ENCODE peak calls at places on chromosomes 12 and 14, in nine cellular contexts. One of them, this sample, is unnamed.

GRCh38 chr14:24377660-24378059 is 9.7 kb downstream of the NFATC4 start:
- DNase-seq in A549: no peak
- DNase-seq in upper lobe of left lung: no peak
- DNase-seq in K562: peak
- DNase-seq in uterus: no peak
- DNase-seq in ovary: no peak
- DNase-seq in IMR-90: no peak
- DNase-seq in stomach: peak
- DNase-seq in HCT116: no peak
- DNase-seq in this sample: no peak

GRCh38 chr12:102896067-102896466 is 21.0 kb downstream of the PAH start:
- DNase-seq in upper lobe of left lung: no peak
- DNase-seq in A549: no peak
- DNase-seq in HCT116: no peak
- DNase-seq in stomach: no peak
- DNase-seq in K562: peak
- DNase-seq in ovary: no peak
- DNase-seq in uterus: no peak
- DNase-seq in IMR-90: no peak
- DNase-seq in this sample: no peak

GRCh38 chr14:73236157-73236556 is 1.1 kb upstream of the PAPLN start:
- DNase-seq in HCT116: no peak
- DNase-seq in A549: no peak
- DNase-seq in ovary: no peak
- DNase-seq in K562: no peak
- DNase-seq in stomach: no peak
- DNase-seq in IMR-90: no peak
- DNase-seq in upper lobe of left lung: no peak
- DNase-seq in uterus: no peak
- DNase-seq in this sample: no peak

GRCh38 chr12:9869307-9870161 is at the start of gene CLEC2B:
- DNase-seq in stomach: no peak
- DNase-seq in K562: no peak
- DNase-seq in HCT116: no peak
- DNase-seq in ovary: peak
- DNase-seq in uterus: no peak
- DNase-seq in A549: peak
- DNase-seq in IMR-90: peak
- DNase-seq in upper lobe of left lung: no peak
- DNase-seq in this sample: peak

GRCh38 chr14:102071283-102071998 is 15.4 kb downstream of the HSP90AA1 start:
- DNase-seq in ovary: no peak
- DNase-seq in K562: no peak
- DNase-seq in A549: no peak
- DNase-seq in uterus: no peak
- DNase-seq in stomach: no peak
- DNase-seq in IMR-90: peak
- DNase-seq in upper lobe of left lung: no peak
- DNase-seq in HCT116: peak
- DNase-seq in this sample: no peak

GRCh38 chr12:47576256-47576655 is 129.6 kb downstream of the RPAP3 start:
- DNase-seq in upper lobe of left lung: no peak
- DNase-seq in stomach: no peak
- DNase-seq in ovary: no peak
- DNase-seq in IMR-90: no peak
- DNase-seq in HCT116: no peak
- DNase-seq in uterus: no peak
- DNase-seq in A549: no peak
- DNase-seq in K562: no peak
- DNase-seq in this sample: no peak

GRCh38 chr14:85576161-85576560 is 46.2 kb downstream of the FLRT2 start:
- DNase-seq in ovary: no peak
- DNase-seq in upper lobe of left lung: no peak
- DNase-seq in uterus: no peak
- DNase-seq in A549: no peak
- DNase-seq in IMR-90: peak
- DNase-seq in HCT116: no peak
- DNase-seq in K562: no peak
- DNase-seq in stomach: no peak
- DNase-seq in this sample: no peak

GRCh38 chr14:56046999-56047398 is 71.2 kb upstream of the PELI2 start:
- DNase-seq in HCT116: no peak
- DNase-seq in stomach: no peak
- DNase-seq in uterus: no peak
- DNase-seq in A549: no peak
- DNase-seq in ovary: no peak
- DNase-seq in upper lobe of left lung: no peak
- DNase-seq in IMR-90: no peak
- DNase-seq in K562: no peak
- DNase-seq in this sample: no peak

GRCh38 chr14:92121670-92122350 is at the start of the genes CPSF2 and NDUFB1:
- DNase-seq in uterus: peak
- DNase-seq in ovary: peak
- DNase-seq in K562: peak
- DNase-seq in IMR-90: peak
- DNase-seq in A549: peak
- DNase-seq in upper lobe of left lung: peak
- DNase-seq in HCT116: peak
- DNase-seq in stomach: peak
- DNase-seq in this sample: peak
- TF ChIP-seq POLR2A in uterus: peak
- TF ChIP-seq POLR2A in ovary: peak
- TF ChIP-seq POLR2A in K562: peak
- TF ChIP-seq POLR2A in IMR-90: peak
- TF ChIP-seq POLR2A in A549: peak
- TF ChIP-seq POLR2A in upper lobe of left lung: peak
- TF ChIP-seq POLR2A in HCT116: peak
- TF ChIP-seq POLR2A in stomach: no peak
- TF ChIP-seq POLR2A in this sample: peak

DNA sequence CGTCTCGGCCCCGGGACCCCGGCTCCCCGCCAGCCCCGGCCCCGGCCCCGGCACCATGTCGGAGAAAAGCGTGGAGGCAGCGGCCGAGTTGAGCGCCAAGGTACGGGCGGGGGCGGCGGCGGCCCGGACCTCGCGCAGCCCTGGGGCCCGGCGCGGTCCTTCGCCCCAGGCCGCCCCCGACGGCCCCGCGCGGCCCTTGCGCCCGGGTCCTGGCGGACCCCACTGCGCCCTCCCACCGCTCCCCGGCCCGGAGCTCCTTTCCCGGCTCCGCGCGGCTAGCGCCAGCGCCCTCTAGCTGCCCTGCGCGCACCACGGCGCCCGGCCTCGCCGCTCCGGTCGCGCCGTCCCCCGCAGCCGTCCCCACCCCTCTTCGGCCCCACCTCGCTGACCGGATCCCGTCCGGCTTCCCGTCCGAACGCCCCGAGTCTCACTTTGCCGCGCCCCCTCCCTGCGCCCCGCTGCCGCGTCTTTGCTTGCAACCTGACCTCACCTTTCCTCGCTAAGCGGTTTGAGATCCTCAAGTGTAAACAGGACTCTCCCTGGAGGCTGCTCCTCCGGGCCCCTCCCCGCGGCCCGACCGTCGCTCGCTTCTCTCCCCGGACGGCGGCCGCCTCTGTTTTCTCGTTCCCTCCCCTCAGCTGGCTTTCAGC is 613 bp downstream of the PTMS start:
- DNase-seq in K562: peak
- DNase-seq in ovary: peak
- DNase-seq in IMR-90: peak
- DNase-seq in upper lobe of left lung: peak
- DNase-seq in stomach: peak
- DNase-seq in uterus: peak
- DNase-seq in A549: peak
- DNase-seq in HCT116: no peak
- DNase-seq in this sample: peak
- TF ChIP-seq POLR2A in K562: no peak
- TF ChIP-seq POLR2A in ovary: peak
- TF ChIP-seq POLR2A in IMR-90: no peak
- TF ChIP-seq POLR2A in upper lobe of left lung: peak
- TF ChIP-seq POLR2A in stomach: no peak
- TF ChIP-seq POLR2A in uterus: no peak
- TF ChIP-seq POLR2A in A549: no peak
- TF ChIP-seq POLR2A in HCT116: no peak
- TF ChIP-seq POLR2A in this sample: peak

GRCh38 chr12:124833693-124834122 is 30.0 kb downstream of the SCARB1 start:
- DNase-seq in K562: no peak
- DNase-seq in IMR-90: no peak
- DNase-seq in HCT116: peak
- DNase-seq in uterus: no peak
- DNase-seq in ovary: no peak
- DNase-seq in upper lobe of left lung: no peak
- DNase-seq in stomach: no peak
- DNase-seq in A549: no peak
- DNase-seq in this sample: no peak
- TF ChIP-seq POLR2A in K562: no peak
- TF ChIP-seq POLR2A in IMR-90: no peak
- TF ChIP-seq POLR2A in HCT116: no peak
- TF ChIP-seq POLR2A in uterus: no peak
- TF ChIP-seq POLR2A in ovary: no peak
- TF ChIP-seq POLR2A in upper lobe of left lung: no peak
- TF ChIP-seq POLR2A in stomach: no peak
- TF ChIP-seq POLR2A in A549: no peak
- TF ChIP-seq POLR2A in this sample: no peak

GRCh38 chr14:68766299-68767247 is 26.3 kb downstream of the ZFP36L1 start:
- DNase-seq in stomach: no peak
- DNase-seq in K562: no peak
- DNase-seq in uterus: no peak
- DNase-seq in HCT116: no peak
- DNase-seq in ovary: peak
- DNase-seq in A549: no peak
- DNase-seq in upper lobe of left lung: no peak
- DNase-seq in IMR-90: no peak
- DNase-seq in this sample: no peak

GRCh38 chr14:68770553-68771286 is 22.1 kb downstream of the ZFP36L1 start:
- DNase-seq in A549: no peak
- DNase-seq in HCT116: no peak
- DNase-seq in stomach: no peak
- DNase-seq in ovary: no peak
- DNase-seq in K562: no peak
- DNase-seq in IMR-90: no peak
- DNase-seq in uterus: no peak
- DNase-seq in upper lobe of left lung: no peak
- DNase-seq in this sample: no peak

GRCh38 chr14:68770051-68770450 is 22.8 kb downstream of the ZFP36L1 start:
- DNase-seq in stomach: no peak
- DNase-seq in ovary: no peak
- DNase-seq in upper lobe of left lung: no peak
- DNase-seq in A549: no peak
- DNase-seq in HCT116: no peak
- DNase-seq in K562: no peak
- DNase-seq in uterus: no peak
- DNase-seq in IMR-90: no peak
- DNase-seq in this sample: no peak

GRCh38 chr14:68767248-68767645 is 25.6 kb downstream of the ZFP36L1 start:
- DNase-seq in HCT116: no peak
- DNase-seq in IMR-90: no peak
- DNase-seq in K562: no peak
- DNase-seq in upper lobe of left lung: no peak
- DNase-seq in uterus: no peak
- DNase-seq in ovary: no peak
- DNase-seq in A549: no peak
- DNase-seq in stomach: no peak
- DNase-seq in this sample: no peak

GRCh38 chr14:68768316-68768715 is 24.6 kb downstream of the ZFP36L1 start:
- DNase-seq in upper lobe of left lung: no peak
- DNase-seq in A549: no peak
- DNase-seq in ovary: no peak
- DNase-seq in uterus: no peak
- DNase-seq in IMR-90: no peak
- DNase-seq in HCT116: no peak
- DNase-seq in K562: no peak
- DNase-seq in stomach: no peak
- DNase-seq in this sample: no peak
- TF ChIP-seq POLR2A in upper lobe of left lung: no peak
- TF ChIP-seq POLR2A in A549: no peak
- TF ChIP-seq POLR2A in ovary: no peak
- TF ChIP-seq POLR2A in uterus: no peak
- TF ChIP-seq POLR2A in IMR-90: no peak
- TF ChIP-seq POLR2A in HCT116: no peak
- TF ChIP-seq POLR2A in K562: no peak
- TF ChIP-seq POLR2A in stomach: no peak
- TF ChIP-seq POLR2A in this sample: no peak

GRCh38 chr12:53052419-53053222 is 2.8 kb downstream of the TNS2 start:
- DNase-seq in HCT116: no peak
- DNase-seq in uterus: peak
- DNase-seq in IMR-90: peak
- DNase-seq in stomach: peak
- DNase-seq in upper lobe of left lung: no peak
- DNase-seq in K562: no peak
- DNase-seq in ovary: peak
- DNase-seq in A549: peak
- DNase-seq in this sample: peak
- TF ChIP-seq POLR2A in HCT116: no peak
- TF ChIP-seq POLR2A in uterus: peak
- TF ChIP-seq POLR2A in IMR-90: no peak
- TF ChIP-seq POLR2A in stomach: no peak
- TF ChIP-seq POLR2A in upper lobe of left lung: peak
- TF ChIP-seq POLR2A in K562: no peak
- TF ChIP-seq POLR2A in ovary: no peak
- TF ChIP-seq POLR2A in A549: no peak
- TF ChIP-seq POLR2A in this sample: no peak

GRCh38 chr12:7501031-7501585 is 2.5 kb downstream of the CD163 start:
- DNase-seq in upper lobe of left lung: no peak
- DNase-seq in HCT116: no peak
- DNase-seq in K562: no peak
- DNase-seq in A549: peak
- DNase-seq in stomach: no peak
- DNase-seq in IMR-90: peak
- DNase-seq in ovary: no peak
- DNase-seq in uterus: no peak
- DNase-seq in this sample: no peak
- TF ChIP-seq POLR2A in upper lobe of left lung: peak
- TF ChIP-seq POLR2A in HCT116: no peak
- TF ChIP-seq POLR2A in K562: no peak
- TF ChIP-seq POLR2A in A549: no peak
- TF ChIP-seq POLR2A in stomach: no peak
- TF ChIP-seq POLR2A in IMR-90: no peak
- TF ChIP-seq POLR2A in ovary: no peak
- TF ChIP-seq POLR2A in uterus: no peak
- TF ChIP-seq POLR2A in this sample: peak

GRCh38 chr12:56193025-56193578 is 3.8 kb upstream of the SMARCC2 start:
- DNase-seq in ovary: peak
- DNase-seq in A549: peak
- DNase-seq in stomach: peak
- DNase-seq in HCT116: peak
- DNase-seq in K562: peak
- DNase-seq in IMR-90: peak
- DNase-seq in upper lobe of left lung: no peak
- DNase-seq in uterus: peak
- DNase-seq in this sample: peak
- TF ChIP-seq POLR2A in ovary: no peak
- TF ChIP-seq POLR2A in A549: no peak
- TF ChIP-seq POLR2A in stomach: no peak
- TF ChIP-seq POLR2A in HCT116: no peak
- TF ChIP-seq POLR2A in K562: no peak
- TF ChIP-seq POLR2A in IMR-90: no peak
- TF ChIP-seq POLR2A in upper lobe of left lung: no peak
- TF ChIP-seq POLR2A in uterus: no peak
- TF ChIP-seq POLR2A in this sample: no peak

This sample was measured in body of pancreas.